ENCODE peak calls at places on chromosome 1, in five cellular contexts. B, P, X, K and V are unnamed samples.

GRCh38 chr1:114126696-114127095 is 27.0 kb downstream of the SYT6 start:
- DNase-seq in P (no peak), X (no peak), B (no peak), K (peak), V (no peak)

GRCh38 chr1:236904874-236905741 is 99.1 kb downstream of the MT1HL1 start:
- DNase-seq in K (no peak), X (no peak), B (no peak), P (peak), V (peak)

GRCh38 chr1:110674337-110675059 is at the start of gene KCNA3:
- DNase-seq in P (no peak), B (peak), K (peak), X (peak), V (no peak)

GRCh38 chr1:63322248-63322943 is at the start of gene FOXD3:
- DNase-seq in K (no peak), X (peak), B (peak), P (no peak), V (peak)

GRCh38 chr1:8903908-8904650 is 25.6 kb upstream of the ENO1 start:
- DNase-seq in B (no peak), P (peak), X (no peak), K (no peak), V (peak)

GRCh38 chr1:55504306-55504706 is 289.1 kb upstream of the USP24 start:
- DNase-seq in P (no peak), K (no peak), X (no peak), B (no peak), V (no peak)

GRCh38 chr1:48697066-48697707 is 79.5 kb downstream of the BEND5 start:
- DNase-seq in K (peak), X (peak), B (peak), P (peak), V (peak)

GRCh38 chr1:230123280-230124186 is 56.5 kb downstream of the GALNT2 start:
- DNase-seq in K (peak), P (peak), X (no peak), B (no peak), V (no peak)

GRCh38 chr1:101280942-101281654 is 44.3 kb downstream of the S1PR1 start:
- DNase-seq in K (no peak), X (peak), P (no peak), B (no peak), V (no peak)

GRCh38 chr1:151976868-151977267 is 16.8 kb downstream of the S100A10 start:
- DNase-seq in X (no peak), B (no peak), P (peak), K (no peak), V (no peak)

GRCh38 chr1:192607836-192608235 is 28.1 kb upstream of the RGS13 start:
- DNase-seq in B (no peak), K (no peak), X (no peak), P (no peak), V (no peak)